ENCODE peak calls at places on chromosomes 13 and 19, in ten cellular contexts. D is sigmoid colon, P is breast epithelium, V is endothelial cell of umbilical vein, B is stomach, Y is spleen, M is prostate gland, I is transverse colon, X is upper lobe of left lung, C is H1. N is an unnamed sample.

GRCh38 chr13:71758823-71759222 is 108.2 kb downstream of the DACH1 start:
- DNase-seq in D (no peak), P (no peak), V (peak; percentile 71), B (no peak), Y (no peak), M (no peak), I (no peak), X (no peak), C (no peak), N (no peak)

GRCh38 chr13:73970413-73971055 is 163.7 kb downstream of the KLF12 start:
- DNase-seq in D (no peak), P (no peak), V (no peak), B (no peak), Y (no peak), M (no peak), I (no peak), X (no peak), C (no peak), N (no peak)

GRCh38 chr13:78714717-78715116 is 55.8 kb upstream of the OBI1 start:
- DNase-seq in D (no peak), P (no peak), V (peak; percentile 12), B (no peak), Y (no peak), M (no peak), I (no peak), X (no peak), C (no peak), N (no peak)

GRCh38 chr13:37076818-37077217 is 17.3 kb upstream of the SUPT20H start:
- DNase-seq in D (no peak), P (no peak), V (no peak), B (no peak), Y (no peak), M (no peak), I (no peak), X (no peak), C (no peak), N (no peak)

GRCh38 chr13:72960541-72960940 is 98.3 kb upstream of the KLF5 start:
- DNase-seq in D (no peak), P (no peak), V (no peak), B (no peak), Y (no peak), M (peak; percentile 35), I (no peak), X (no peak), C (no peak), N (no peak)

GRCh38 chr19:5154799-5155426 is 185.7 kb downstream of the PTPRS start:
- DNase-seq in D (no peak), P (no peak), V (no peak), B (no peak), Y (peak; percentile 41), M (no peak), I (no peak), X (no peak), C (no peak), N (no peak)

GRCh38 chr19:8393871-8394250 is 3.7 kb downstream of the RAB11B start:
- DNase-seq in D (no peak), P (peak; percentile 44), V (no peak), B (no peak), Y (no peak), M (no peak), I (no peak), X (no peak), C (no peak), N (no peak)

GRCh38 chr19:43780706-43781525 is at the start of gene KCNN4:
- DNase-seq in D (no peak), P (no peak), V (no peak), B (peak; percentile 57), Y (peak; percentile 92), M (no peak), I (peak; percentile 88), X (no peak), C (no peak), N (no peak)

GRCh38 chr19:40565910-40566495 is 10.7 kb upstream of the SHKBP1 start:
- DNase-seq in D (no peak), P (no peak), V (no peak), B (no peak), Y (no peak), M (no peak), I (no peak), X (no peak), C (no peak), N (no peak)

GRCh38 chr13:30924321-30924720 is 8.1 kb upstream of the TEX26 start:
- DNase-seq in D (no peak), P (no peak), V (no peak), B (no peak), Y (no peak), M (no peak), I (no peak), X (no peak), C (no peak), N (no peak)
- TF ChIP-seq POLR2AphosphoS5 in D (no peak), P (no peak), V (no peak), B (no peak), Y (no peak), M (no peak), I (no peak), X (no peak), C (no peak), N (no peak)

GRCh38 chr19:2184422-2185012 is 20.8 kb downstream of the DOT1L start:
- DNase-seq in D (no peak), P (no peak), V (no peak), B (no peak), Y (no peak), M (no peak), I (no peak), X (no peak), C (no peak), N (no peak)

GRCh38 chr19:2186071-2186846 is 22.5 kb downstream of the DOT1L start:
- DNase-seq in D (peak; percentile 96), P (peak; percentile 47), V (peak; percentile 84), B (peak; percentile 39), Y (no peak), M (peak; percentile 84), I (peak; percentile 69), X (peak; percentile 83), C (no peak), N (no peak)

GRCh38 chr19:2187164-2187563 is 23.4 kb downstream of the DOT1L start:
- DNase-seq in D (no peak), P (no peak), V (no peak), B (no peak), Y (no peak), M (no peak), I (no peak), X (no peak), C (no peak), N (no peak)

GRCh38 chr19:2188708-2189385 is 25.1 kb downstream of the DOT1L start:
- DNase-seq in D (no peak), P (no peak), V (no peak), B (no peak), Y (no peak), M (no peak), I (no peak), X (no peak), C (no peak), N (no peak)

DNA sequence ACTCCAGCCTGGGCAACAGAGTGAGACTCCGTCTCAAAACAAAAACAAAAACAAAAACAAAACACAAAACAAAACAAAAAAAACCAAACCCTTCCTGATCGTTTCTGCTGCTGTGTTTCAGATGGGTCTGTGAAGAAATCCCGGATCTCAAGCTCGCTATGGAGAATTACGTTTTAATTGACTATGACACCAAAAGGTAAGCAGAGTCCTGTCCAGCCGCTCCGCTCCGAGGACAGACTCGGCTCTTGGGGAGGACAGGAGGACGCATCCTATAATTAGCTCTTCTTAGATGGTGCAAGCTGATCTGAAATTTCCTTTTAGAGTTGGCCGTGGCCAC is 22.0 kb downstream of the DOT1L start:
- DNase-seq in D (no peak), P (no peak), V (no peak), B (no peak), Y (no peak), M (no peak), I (no peak), X (no peak), C (no peak), N (no peak)
- TF ChIP-seq POLR2A in D (no peak), P (no peak), V (no peak), B (no peak), Y (no peak), M (no peak), I (no peak), X (no peak), C (no peak), N (no peak)

GRCh38 chr19:57280913-57281425 is 684 bp downstream of the ZNF460 start:
- DNase-seq in D (no peak), P (no peak), V (no peak), B (no peak), Y (no peak), M (no peak), I (no peak), X (no peak), C (no peak), N (no peak)
- H3K4me1 ChIP-seq in D (peaks cover 30% of the 10 kb centered on the region), P (peaks cover 10% of the 10 kb centered on the region), V (peaks cover 20% of the 10 kb centered on the region), B (peaks cover 40% of the 10 kb centered on the region), Y (peaks cover 36% of the 10 kb centered on the region), M (peaks cover 5% of the 10 kb centered on the region), I (peaks cover 34% of the 10 kb centered on the region), X (peaks cover 30% of the 10 kb centered on the region), C (peaks cover 6% of the 10 kb centered on the region), N (peaks cover 40% of the 10 kb centered on the region)

GRCh38 chr19:3813473-3814392 is 27.6 kb upstream of the MATK start:
- DNase-seq in D (no peak), P (no peak), V (no peak), B (no peak), Y (no peak), M (no peak), I (no peak), X (no peak), C (no peak), N (no peak)
- TF ChIP-seq POLR2AphosphoS5 in D (no peak), P (no peak), V (no peak), B (no peak), Y (no peak), M (no peak), I (no peak), X (no peak), C (no peak), N (no peak)

GRCh38 chr13:26816876-26817275 is 56.3 kb upstream of the GPR12 start:
- DNase-seq in D (no peak), P (no peak), V (no peak), B (no peak), Y (no peak), M (no peak), I (no peak), X (no peak), C (no peak), N (no peak)
- TF ChIP-seq POLR2A in D (no peak), P (no peak), V (no peak), B (no peak), Y (no peak), M (no peak), I (no peak), X (no peak), C (no peak), N (no peak)

GRCh38 chr19:28199323-28199722 is 1013.6 kb downstream of the UQCRFS1 start:
- DNase-seq in D (no peak), P (no peak), V (no peak), B (no peak), Y (no peak), M (peak; percentile 61), I (no peak), X (no peak), C (no peak), N (no peak)

GRCh38 chr19:28201462-28201943 is 1011.4 kb downstream of the UQCRFS1 start:
- DNase-seq in D (no peak), P (no peak), V (no peak), B (no peak), Y (no peak), M (no peak), I (no peak), X (no peak), C (no peak), N (peak; percentile 74)

GRCh38 chr19:28196961-28197360 is 1016.0 kb downstream of the UQCRFS1 start:
- DNase-seq in D (no peak), P (no peak), V (no peak), B (no peak), Y (no peak), M (no peak), I (no peak), X (no peak), C (no peak), N (no peak)
- H3K4me1 ChIP-seq in D (no peaks in the 10 kb centered on the region), P (no peaks in the 10 kb centered on the region), V (no peaks in the 10 kb centered on the region), B (no peaks in the 10 kb centered on the region), Y (no peaks in the 10 kb centered on the region), M (no peaks in the 10 kb centered on the region), I (no peaks in the 10 kb centered on the region), X (no peaks in the 10 kb centered on the region), C (peaks cover 3% of the 10 kb centered on the region), N (no peaks in the 10 kb centered on the region)

N was measured in vagina.